ENCODE peak calls at places on chromosomes 4 and X, in five cellular contexts. H is H9, W is thoracic aorta, E is colonic mucosa, V is AG10803. M is an unnamed sample.

GRCh38 chr4:147734496-147734895 is 2.6 kb downstream of the ARHGAP10 start:
- DNase-seq in H (no peak), W (no peak), E (no peak), V (no peak), M (no peak)

GRCh38 chr4:53558061-53558801 is 33.1 kb downstream of the LNX1 start:
- DNase-seq in H (no peak), W (peak), E (no peak), V (peak), M (no peak)

GRCh38 chr4:14241574-14241973 is 614.0 kb upstream of the BOD1L1 start:
- DNase-seq in H (no peak), W (no peak), E (no peak), V (no peak), M (no peak)

GRCh38 chr4:43560047-43560446 is 667.5 kb downstream of the GRXCR1 start:
- DNase-seq in H (no peak), W (no peak), E (no peak), V (no peak), M (no peak)

GRCh38 chrX:69116077-69116476 is 49.2 kb downstream of the PJA1 start:
- DNase-seq in H (no peak), W (no peak), E (no peak), V (no peak), M (no peak)

GRCh38 chr4:141246243-141246642 is 25.5 kb downstream of the ZNF330 start:
- DNase-seq in H (no peak), W (no peak), E (no peak), V (peak), M (no peak)

GRCh38 chr4:141057582-141057981 is 75.7 kb downstream of the RNF150 start:
- DNase-seq in H (no peak), W (no peak), E (no peak), V (no peak), M (no peak)

GRCh38 chr4:98448923-98449322 is 187.7 kb downstream of the RAP1GDS1 start:
- DNase-seq in H (no peak), W (no peak), E (no peak), V (no peak), M (no peak)

GRCh38 chr4:72970756-72971155 is 98.8 kb downstream of the COX18 start:
- DNase-seq in H (no peak), W (no peak), E (no peak), V (no peak), M (no peak)

GRCh38 chr4:2637956-2638552 is 101.6 kb downstream of the FAM193A start:
- DNase-seq in H (no peak), W (no peak), E (no peak), V (no peak), M (no peak)

GRCh38 chrX:71515039-71515398 is 17.9 kb upstream of the OGT start:
- DNase-seq in H (no peak), W (no peak), E (no peak), V (peak), M (no peak)

GRCh38 chrX:30653415-30654131 is at the start of gene GK:
- DNase-seq in H (peak), W (no peak), E (no peak), V (peak), M (no peak)

GRCh38 chr4:92304636-92305035 is 870 bp downstream of the GRID2 start:
- DNase-seq in H (peak), W (no peak), E (no peak), V (no peak), M (no peak)

GRCh38 chrX:76253432-76253831 is 80.6 kb downstream of the PBDC1 start:
- DNase-seq in H (peak), W (no peak), E (peak), V (peak), M (no peak)

GRCh38 chrX:74656079-74656745 is 41.8 kb upstream of the RLIM start:
- DNase-seq in H (no peak), W (no peak), E (no peak), V (peak), M (no peak)

GRCh38 chrX:123920065-123920785 is 41.3 kb upstream of the STAG2 start:
- DNase-seq in H (no peak), W (no peak), E (no peak), V (peak), M (no peak)

GRCh38 chr4:119510750-119511149 is 117.9 kb downstream of the PDE5A start:
- DNase-seq in H (no peak), W (no peak), E (no peak), V (peak), M (no peak)

GRCh38 chr4:158895797-158896442 is 127.1 kb downstream of the FNIP2 start:
- DNase-seq in H (peak), W (no peak), E (peak), V (no peak), M (no peak)
- TF ChIP-seq CTCF in H (peak), W (no peak), E (peak), V (no peak), M (peak)

GRCh38 chr4:10982305-10982704 is 297.7 kb upstream of the CLNK start:
- DNase-seq in H (peak), W (no peak), E (no peak), V (no peak), M (no peak)
- TF ChIP-seq CTCF in H (no peak), W (no peak), E (no peak), V (no peak), M (no peak)

DNA sequence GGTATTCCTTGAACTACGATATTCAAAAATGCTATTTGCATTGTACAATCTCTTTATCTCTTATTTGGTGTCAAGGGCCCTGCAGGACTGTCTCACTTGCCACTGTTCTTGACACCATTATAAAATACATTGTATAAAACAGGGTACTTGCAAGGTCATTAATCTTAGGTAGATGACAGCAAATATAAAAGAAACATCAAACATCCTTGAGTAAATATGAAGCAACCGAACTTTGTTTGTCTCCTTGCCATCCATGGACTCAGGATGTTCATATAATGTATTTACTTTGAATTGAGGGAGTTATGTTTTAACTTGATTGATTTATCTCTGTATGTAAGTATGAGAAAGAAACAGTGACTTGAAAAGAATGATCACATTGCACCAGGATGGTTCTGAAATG is 87.3 kb downstream of the UGT2B4 start:
- DNase-seq in H (no peak), W (no peak), E (no peak), V (no peak), M (no peak)
- TF ChIP-seq CTCF in H (no peak), W (no peak), E (no peak), V (no peak), M (no peak)

GRCh38 chr4:620201-620600 is 5.2 kb upstream of the PDE6B start:
- DNase-seq in H (no peak), W (no peak), E (no peak), V (no peak), M (peak)

GRCh38 chr4:620851-621261 is 4.5 kb upstream of the PDE6B start:
- DNase-seq in H (no peak), W (no peak), E (no peak), V (no peak), M (peak)

GRCh38 chr4:622996-623913 is 2.1 kb upstream of the PDE6B start:
- DNase-seq in H (peak), W (no peak), E (no peak), V (no peak), M (no peak)

GRCh38 chr4:622071-622995 is 3.0 kb upstream of the PDE6B start:
- DNase-seq in H (no peak), W (no peak), E (no peak), V (no peak), M (no peak)

GRCh38 chr4:621296-622070 is 3.9 kb upstream of the PDE6B start:
- DNase-seq in H (no peak), W (no peak), E (no peak), V (no peak), M (peak)
- TF ChIP-seq CTCF in H (no peak), W (no peak), E (no peak), V (no peak), M (no peak)

GRCh38 chr4:55634417-55635128 is 1.5 kb downstream of the NMU start:
- DNase-seq in H (no peak), W (no peak), E (no peak), V (no peak), M (no peak)

GRCh38 chr4:55637272-55637820 is 1.2 kb upstream of the NMU start:
- DNase-seq in H (peak), W (no peak), E (no peak), V (no peak), M (no peak)

GRCh38 chr4:55636622-55636999 is 513 bp upstream of the NMU start:
- DNase-seq in H (peak), W (no peak), E (no peak), V (no peak), M (no peak)

GRCh38 chr4:55635282-55635681 is 816 bp downstream of the NMU start:
- DNase-seq in H (peak), W (no peak), E (no peak), V (no peak), M (no peak)

GRCh38 chr4:55635760-55636621 is at the start of gene NMU:
- DNase-seq in H (peak), W (no peak), E (peak), V (no peak), M (no peak)
- TF ChIP-seq CTCF in H (peak), W (no peak), E (no peak), V (no peak), M (peak)

GRCh38 chrX:21766101-21766500 is 8.2 kb upstream of the SMPX start:
- DNase-seq in H (no peak), W (no peak), E (no peak), V (no peak), M (no peak)

DNA sequence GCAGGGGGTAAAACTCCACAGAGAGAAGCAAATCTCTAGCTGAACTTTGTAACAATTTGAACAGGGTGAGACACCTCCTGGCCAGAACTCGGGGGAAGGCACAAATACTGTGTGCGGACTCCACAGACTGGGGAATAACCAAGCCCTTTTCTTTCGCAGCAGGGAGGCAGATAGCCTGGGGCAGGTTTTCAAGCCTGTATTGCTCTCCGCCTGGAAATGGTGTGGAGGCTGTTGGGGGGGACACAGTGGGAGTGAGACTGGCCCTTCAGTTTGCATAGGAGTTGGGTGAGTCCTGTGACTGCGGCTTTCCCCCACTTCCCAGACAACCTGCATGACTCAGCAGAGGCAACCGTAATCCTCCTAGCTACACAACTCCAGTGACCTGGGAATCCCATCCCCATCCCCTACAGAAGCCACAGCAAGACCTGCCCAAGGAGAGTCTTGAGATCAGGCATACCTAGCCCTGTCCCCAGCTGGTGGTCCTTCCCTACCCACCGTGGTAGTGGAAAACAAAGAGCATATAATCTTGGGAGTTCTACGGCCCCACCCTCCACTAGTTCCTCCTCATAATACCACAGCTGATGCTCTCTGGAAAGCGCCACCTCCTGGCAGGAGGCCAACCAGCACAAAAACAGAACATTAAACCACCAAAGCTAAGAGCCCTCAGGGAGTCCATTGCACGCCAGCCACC is 12.9 kb upstream of the SMPX start:
- DNase-seq in H (peak), W (no peak), E (no peak), V (no peak), M (no peak)
- TF ChIP-seq CTCF in H (peak), W (no peak), E (no peak), V (no peak), M (no peak)

GRCh38 chrX:153474718-153475117 is 4.3 kb upstream of the HAUS7 start:
- DNase-seq in H (no peak), W (peak), E (peak), V (peak), M (no peak)
- TF ChIP-seq CTCF in H (no peak), W (no peak), E (no peak), V (no peak), M (no peak)

GRCh38 chrX:119181491-119181890 is 53.9 kb upstream of the KIAA1210 start:
- DNase-seq in H (peak), W (no peak), E (peak), V (no peak), M (peak)
- TF ChIP-seq CTCF in H (peak), W (no peak), E (no peak), V (peak), M (no peak)

GRCh38 chr4:155811171-155811570 is 52.4 kb downstream of the GUCY1B1 start:
- DNase-seq in H (no peak), W (no peak), E (no peak), V (no peak), M (no peak)

GRCh38 chr4:155805016-155805415 is 46.2 kb downstream of the GUCY1B1 start:
- DNase-seq in H (no peak), W (no peak), E (no peak), V (no peak), M (no peak)

GRCh38 chr4:155807021-155807420 is 48.2 kb downstream of the GUCY1B1 start:
- DNase-seq in H (no peak), W (no peak), E (no peak), V (peak), M (no peak)

GRCh38 chr4:155809835-155810234 is 51.0 kb downstream of the GUCY1B1 start:
- DNase-seq in H (no peak), W (no peak), E (no peak), V (peak), M (no peak)
- TF ChIP-seq CTCF in H (peak), W (peak), E (peak), V (peak), M (peak)

DNA sequence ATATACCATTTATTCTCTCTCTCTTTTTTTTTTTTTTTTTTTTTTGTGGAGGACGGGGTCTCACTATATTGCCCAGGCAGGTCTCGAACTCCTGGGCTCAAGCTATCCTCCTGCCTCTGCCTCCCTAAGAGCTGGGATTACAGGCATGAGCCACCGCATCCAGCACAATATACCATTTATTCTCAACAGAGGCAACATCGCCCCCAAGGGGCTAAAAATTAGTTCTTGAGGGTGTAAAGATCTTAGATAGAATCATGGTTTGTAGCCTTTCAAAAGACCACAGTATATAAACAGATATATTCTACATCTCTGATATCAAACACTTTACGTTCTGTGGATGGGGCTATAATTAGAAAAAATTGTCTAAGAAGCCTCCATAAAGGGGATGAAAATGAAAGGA is 39.8 kb upstream of the TCEAL2 start:
- DNase-seq in H (no peak), W (no peak), E (no peak), V (peak), M (no peak)
- TF ChIP-seq CTCF in H (peak), W (no peak), E (no peak), V (peak), M (no peak)